ENCODE peak calls at places on chromosomes 1 and 21, in five cellular contexts. One of them, this sample, is unnamed.

GRCh38 chr1:149997585-149998262 is 12.8 kb downstream of the OTUD7B start:
- DNase-seq in neural crest cell: no peak
- DNase-seq in fibroblast of pulmonary artery: no peak
- DNase-seq in SK-N-SH: no peak
- DNase-seq in endodermal cell: no peak
- DNase-seq in this sample: no peak

GRCh38 chr1:99548924-99549605 is 96.8 kb upstream of the PALMD start:
- DNase-seq in neural crest cell: no peak
- DNase-seq in SK-N-SH: peak; percentile 7
- DNase-seq in fibroblast of pulmonary artery: peak; percentile 71
- DNase-seq in endodermal cell: no peak
- DNase-seq in this sample: no peak

GRCh38 chr1:159953866-159954515 is at the start of gene SLAMF9:
- DNase-seq in fibroblast of pulmonary artery: peak; percentile 48
- DNase-seq in endodermal cell: no peak
- DNase-seq in SK-N-SH: no peak
- DNase-seq in neural crest cell: no peak
- DNase-seq in this sample: no peak

GRCh38 chr21:20013851-20014250 is 984.4 kb upstream of the NCAM2 start:
- DNase-seq in fibroblast of pulmonary artery: no peak
- DNase-seq in SK-N-SH: no peak
- DNase-seq in endodermal cell: no peak
- DNase-seq in neural crest cell: no peak
- DNase-seq in this sample: no peak

GRCh38 chr1:925532-926421 is 2.1 kb downstream of the SAMD11 start:
- DNase-seq in neural crest cell: no peak
- DNase-seq in fibroblast of pulmonary artery: peak; percentile 16
- DNase-seq in endodermal cell: peak; percentile 74
- DNase-seq in SK-N-SH: peak; percentile 82
- DNase-seq in this sample: no peak

GRCh38 chr1:248152056-248152827 is 7.3 kb downstream of the OR2M5 start:
- DNase-seq in neural crest cell: no peak
- DNase-seq in endodermal cell: no peak
- DNase-seq in fibroblast of pulmonary artery: no peak
- DNase-seq in SK-N-SH: no peak
- DNase-seq in this sample: no peak

GRCh38 chr1:172742599-172743500 is 83.9 kb downstream of the FASLG start:
- DNase-seq in SK-N-SH: peak; percentile 36
- DNase-seq in endodermal cell: no peak
- DNase-seq in neural crest cell: no peak
- DNase-seq in fibroblast of pulmonary artery: peak; percentile 65
- DNase-seq in this sample: no peak

GRCh38 chr21:17461014-17461413 is 51.8 kb upstream of the CXADR start:
- DNase-seq in neural crest cell: no peak
- DNase-seq in SK-N-SH: no peak
- DNase-seq in fibroblast of pulmonary artery: peak; percentile 90
- DNase-seq in endodermal cell: no peak
- DNase-seq in this sample: no peak

GRCh38 chr1:153919879-153920852 is 2.6 kb downstream of the GATAD2B start:
- DNase-seq in endodermal cell: peak; percentile 55
- DNase-seq in neural crest cell: no peak
- DNase-seq in SK-N-SH: peak; percentile 6
- DNase-seq in fibroblast of pulmonary artery: peak; percentile 42
- DNase-seq in this sample: no peak

GRCh38 chr1:173476197-173476663 is 905 bp upstream of the PRDX6 start:
- DNase-seq in SK-N-SH: no peak
- DNase-seq in endodermal cell: no peak
- DNase-seq in neural crest cell: no peak
- DNase-seq in fibroblast of pulmonary artery: no peak
- DNase-seq in this sample: no peak

GRCh38 chr1:156076609-156077429 is 5.4 kb downstream of the MEX3A start:
- DNase-seq in SK-N-SH: no peak
- DNase-seq in endodermal cell: peak; percentile 85
- DNase-seq in fibroblast of pulmonary artery: no peak
- DNase-seq in neural crest cell: peak; percentile 36
- DNase-seq in this sample: peak; percentile 58

GRCh38 chr1:212498243-212498642 is 65.5 kb downstream of the NENF start:
- DNase-seq in fibroblast of pulmonary artery: peak; percentile 86
- DNase-seq in neural crest cell: no peak
- DNase-seq in endodermal cell: no peak
- DNase-seq in SK-N-SH: no peak
- DNase-seq in this sample: no peak

DNA sequence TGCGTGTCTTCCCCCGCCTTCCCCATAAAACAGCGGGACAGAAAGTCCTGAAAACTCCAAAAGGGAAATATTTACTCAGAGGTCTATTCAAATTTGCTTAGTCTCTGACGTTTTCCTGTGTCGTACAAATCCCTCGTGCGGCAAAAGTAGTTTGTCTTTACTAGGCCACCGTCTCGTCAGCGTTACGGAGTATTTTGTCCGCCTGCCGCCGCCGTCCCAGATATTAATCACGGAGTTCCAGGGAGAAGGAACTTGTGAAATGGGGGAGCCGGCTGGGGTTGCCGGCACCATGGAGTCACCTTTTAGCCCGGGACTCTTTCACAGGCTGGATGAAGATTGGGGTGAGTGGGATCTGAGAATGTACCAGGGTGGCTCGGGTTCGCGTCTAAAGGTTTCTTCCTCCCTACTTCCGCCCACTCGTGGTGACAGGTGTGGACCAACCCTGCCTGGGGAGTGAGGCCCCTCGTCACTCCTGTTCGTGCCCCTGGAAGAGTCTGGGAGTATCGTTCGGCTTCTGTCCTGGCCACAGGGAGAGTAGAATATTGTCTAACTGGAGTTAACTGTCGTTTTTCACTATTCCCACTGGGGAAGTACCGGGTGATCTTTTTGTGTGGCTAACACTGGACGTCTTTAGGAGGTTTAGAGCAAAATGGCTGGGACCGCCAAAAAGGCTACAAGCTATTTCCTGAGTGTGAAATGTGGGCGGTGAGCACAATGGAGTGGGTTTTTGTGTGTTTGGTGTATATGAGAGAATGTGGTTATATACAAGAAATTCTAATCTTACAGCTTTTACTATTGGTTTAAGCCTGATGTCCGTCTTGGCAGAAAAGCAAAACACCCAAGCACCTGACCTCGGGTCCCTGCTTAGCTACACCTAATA is at the start of gene ATF6:
- DNase-seq in neural crest cell: peak; percentile 71
- DNase-seq in endodermal cell: peak; percentile 88
- DNase-seq in SK-N-SH: peak; percentile 64
- DNase-seq in fibroblast of pulmonary artery: peak; percentile 97
- DNase-seq in this sample: peak; percentile 71
- TF ChIP-seq CTCF in neural crest cell: no peak
- TF ChIP-seq CTCF in endodermal cell: no peak
- TF ChIP-seq CTCF in SK-N-SH: peak; percentile 12
- TF ChIP-seq CTCF in fibroblast of pulmonary artery: no peak
- TF ChIP-seq CTCF in this sample: no peak

DNA sequence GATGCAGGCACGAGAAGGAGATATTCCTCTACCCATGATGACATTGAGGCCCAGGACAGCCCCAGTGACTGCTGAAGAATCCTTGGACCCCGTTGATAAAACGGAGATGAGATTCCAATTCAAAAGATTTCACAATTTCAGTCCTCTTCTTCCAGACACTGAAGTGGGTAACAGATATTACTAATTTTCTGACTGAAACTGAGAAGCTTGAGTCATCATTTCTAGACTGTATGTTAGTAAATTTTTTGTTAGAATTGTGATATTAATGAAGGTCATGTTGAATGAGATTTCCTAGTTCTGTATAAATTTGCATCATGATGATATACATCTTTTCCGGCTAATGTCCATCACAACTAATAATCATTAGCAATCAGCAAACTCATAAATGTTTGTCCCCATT is 185.8 kb downstream of the CHRM3 start:
- DNase-seq in endodermal cell: no peak
- DNase-seq in fibroblast of pulmonary artery: no peak
- DNase-seq in SK-N-SH: no peak
- DNase-seq in neural crest cell: no peak
- DNase-seq in this sample: no peak
- TF ChIP-seq CTCF in endodermal cell: no peak
- TF ChIP-seq CTCF in fibroblast of pulmonary artery: no peak
- TF ChIP-seq CTCF in SK-N-SH: no peak
- TF ChIP-seq CTCF in neural crest cell: no peak
- TF ChIP-seq CTCF in this sample: no peak

GRCh38 chr21:14985306-14985705 is 79.5 kb downstream of the NRIP1 start:
- DNase-seq in fibroblast of pulmonary artery: no peak
- DNase-seq in SK-N-SH: no peak
- DNase-seq in neural crest cell: no peak
- DNase-seq in endodermal cell: no peak
- DNase-seq in this sample: no peak

GRCh38 chr21:14991957-14992356 is 72.8 kb downstream of the NRIP1 start:
- DNase-seq in fibroblast of pulmonary artery: peak; percentile 42
- DNase-seq in SK-N-SH: no peak
- DNase-seq in neural crest cell: no peak
- DNase-seq in endodermal cell: no peak
- DNase-seq in this sample: no peak

GRCh38 chr21:14988760-14989159 is 76.0 kb downstream of the NRIP1 start:
- DNase-seq in fibroblast of pulmonary artery: no peak
- DNase-seq in endodermal cell: no peak
- DNase-seq in SK-N-SH: no peak
- DNase-seq in neural crest cell: no peak
- DNase-seq in this sample: no peak

GRCh38 chr21:14989359-14989758 is 75.4 kb downstream of the NRIP1 start:
- DNase-seq in fibroblast of pulmonary artery: peak; percentile 61
- DNase-seq in SK-N-SH: no peak
- DNase-seq in neural crest cell: no peak
- DNase-seq in endodermal cell: no peak
- DNase-seq in this sample: no peak

DNA sequence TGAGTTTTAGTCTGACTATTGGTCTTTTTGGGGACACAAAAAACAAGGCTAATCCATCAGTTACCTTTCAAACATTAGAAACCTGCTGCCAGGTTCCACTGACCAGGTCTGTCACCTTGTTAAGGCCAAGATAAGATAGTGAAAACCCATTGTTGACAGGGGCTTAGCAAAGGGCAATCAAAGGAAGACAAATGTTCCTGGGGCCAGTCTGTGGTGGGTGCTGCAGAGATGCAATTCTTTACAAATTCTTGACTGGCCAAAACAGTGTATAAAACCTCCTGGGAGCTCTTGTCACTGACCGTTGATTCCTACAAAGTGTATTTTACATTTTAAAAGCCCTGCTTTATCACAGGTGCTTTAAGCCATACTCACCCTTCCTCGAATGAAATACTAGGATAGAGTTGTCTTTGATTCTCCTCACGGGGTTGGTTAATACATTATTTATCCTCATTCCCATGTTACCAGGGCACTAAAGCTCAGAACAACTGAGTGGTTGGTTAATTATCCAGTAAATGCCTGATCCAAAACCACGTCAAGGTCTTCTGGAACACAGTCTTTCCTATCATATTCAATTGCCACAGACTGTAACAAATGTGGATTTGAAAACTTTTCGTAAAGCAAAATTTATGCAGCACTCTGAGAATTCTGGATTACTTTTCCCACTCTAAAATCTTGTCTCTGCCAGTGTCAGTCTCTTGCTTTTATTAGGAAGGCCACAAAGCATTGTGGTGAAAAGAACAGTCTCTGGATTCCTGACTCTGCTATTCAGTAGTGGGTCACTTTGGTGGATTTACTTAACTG is 77.2 kb downstream of the NRIP1 start:
- DNase-seq in neural crest cell: no peak
- DNase-seq in SK-N-SH: no peak
- DNase-seq in fibroblast of pulmonary artery: no peak
- DNase-seq in endodermal cell: peak; percentile 79
- DNase-seq in this sample: no peak
- TF ChIP-seq CTCF in neural crest cell: no peak
- TF ChIP-seq CTCF in SK-N-SH: no peak
- TF ChIP-seq CTCF in fibroblast of pulmonary artery: no peak
- TF ChIP-seq CTCF in endodermal cell: no peak
- TF ChIP-seq CTCF in this sample: no peak

GRCh38 chr1:192906334-192906733 is 97.5 kb downstream of the RGS2 start:
- DNase-seq in neural crest cell: no peak
- DNase-seq in SK-N-SH: no peak
- DNase-seq in endodermal cell: no peak
- DNase-seq in fibroblast of pulmonary artery: no peak
- DNase-seq in this sample: no peak
- TF ChIP-seq CTCF in neural crest cell: no peak
- TF ChIP-seq CTCF in SK-N-SH: no peak
- TF ChIP-seq CTCF in endodermal cell: no peak
- TF ChIP-seq CTCF in fibroblast of pulmonary artery: no peak
- TF ChIP-seq CTCF in this sample: no peak

GRCh38 chr1:155057788-155058211 is 5.7 kb upstream of the EFNA4 start:
- DNase-seq in endodermal cell: no peak
- DNase-seq in SK-N-SH: no peak
- DNase-seq in neural crest cell: no peak
- DNase-seq in fibroblast of pulmonary artery: no peak
- DNase-seq in this sample: no peak
- TF ChIP-seq CTCF in endodermal cell: peak; percentile 46
- TF ChIP-seq CTCF in SK-N-SH: peak; percentile 30
- TF ChIP-seq CTCF in neural crest cell: peak; percentile 32
- TF ChIP-seq CTCF in fibroblast of pulmonary artery: no peak
- TF ChIP-seq CTCF in this sample: no peak